ENCODE peak calls at places on chromosomes 11 and 22, in nine cellular contexts. One of them, this sample, is unnamed.

GRCh38 chr11:60924110-60924905 is at the start of gene TMEM132A:
- DNase-seq in omental fat pad: no peak
- DNase-seq in OCI-M1: peak
- DNase-seq in activated CD4-positive, alpha-beta T cell treated with anti-CD3 and anti-CD28 coated beads, Interleukin-2, amount 10 ng/mL, durations not matched to agents 7 days and 5 days: no peak
- DNase-seq in stimulated activated CD8-positive, alpha-beta memory T cell treated with anti-CD3 and anti-CD28 coated beads, Interleukin-2, amount 100 ng/mL, for 1 hour: no peak
- DNase-seq in NCI-H2029 treated with DMSO at 0.1 percent for 48 hours: peak
- DNase-seq in T follicular helper cell: no peak
- DNase-seq in EL: peak
- DNase-seq in upper lobe of left lung: peak
- DNase-seq in this sample: no peak

GRCh38 chr11:97905101-97905500 is 1115.6 kb upstream of the CNTN5 start:
- DNase-seq in upper lobe of left lung: no peak
- DNase-seq in stimulated activated CD8-positive, alpha-beta memory T cell treated with anti-CD3 and anti-CD28 coated beads, Interleukin-2, amount 100 ng/mL, for 1 hour: no peak
- DNase-seq in T follicular helper cell: no peak
- DNase-seq in EL: no peak
- DNase-seq in OCI-M1: no peak
- DNase-seq in NCI-H2029 treated with DMSO at 0.1 percent for 48 hours: no peak
- DNase-seq in activated CD4-positive, alpha-beta T cell treated with anti-CD3 and anti-CD28 coated beads, Interleukin-2, amount 10 ng/mL, durations not matched to agents 7 days and 5 days: no peak
- DNase-seq in omental fat pad: no peak
- DNase-seq in this sample: no peak

GRCh38 chr22:46052801-46053562 is 76.0 kb upstream of the WNT7B start:
- DNase-seq in upper lobe of left lung: peak
- DNase-seq in stimulated activated CD8-positive, alpha-beta memory T cell treated with anti-CD3 and anti-CD28 coated beads, Interleukin-2, amount 100 ng/mL, for 1 hour: no peak
- DNase-seq in EL: peak
- DNase-seq in OCI-M1: peak
- DNase-seq in omental fat pad: peak
- DNase-seq in NCI-H2029 treated with DMSO at 0.1 percent for 48 hours: peak
- DNase-seq in activated CD4-positive, alpha-beta T cell treated with anti-CD3 and anti-CD28 coated beads, Interleukin-2, amount 10 ng/mL, durations not matched to agents 7 days and 5 days: peak
- DNase-seq in T follicular helper cell: no peak
- DNase-seq in this sample: no peak

GRCh38 chr11:3196161-3197043 is 22.2 kb downstream of the MRGPRG start:
- DNase-seq in EL: no peak
- DNase-seq in activated CD4-positive, alpha-beta T cell treated with anti-CD3 and anti-CD28 coated beads, Interleukin-2, amount 10 ng/mL, durations not matched to agents 7 days and 5 days: no peak
- DNase-seq in upper lobe of left lung: no peak
- DNase-seq in NCI-H2029 treated with DMSO at 0.1 percent for 48 hours: no peak
- DNase-seq in OCI-M1: no peak
- DNase-seq in stimulated activated CD8-positive, alpha-beta memory T cell treated with anti-CD3 and anti-CD28 coated beads, Interleukin-2, amount 100 ng/mL, for 1 hour: no peak
- DNase-seq in T follicular helper cell: no peak
- DNase-seq in omental fat pad: no peak
- DNase-seq in this sample: no peak

GRCh38 chr11:117187799-117188481 is 9.4 kb downstream of the SIDT2 start:
- DNase-seq in stimulated activated CD8-positive, alpha-beta memory T cell treated with anti-CD3 and anti-CD28 coated beads, Interleukin-2, amount 100 ng/mL, for 1 hour: no peak
- DNase-seq in upper lobe of left lung: peak
- DNase-seq in NCI-H2029 treated with DMSO at 0.1 percent for 48 hours: no peak
- DNase-seq in T follicular helper cell: no peak
- DNase-seq in omental fat pad: peak
- DNase-seq in activated CD4-positive, alpha-beta T cell treated with anti-CD3 and anti-CD28 coated beads, Interleukin-2, amount 10 ng/mL, durations not matched to agents 7 days and 5 days: no peak
- DNase-seq in EL: no peak
- DNase-seq in OCI-M1: no peak
- DNase-seq in this sample: no peak

GRCh38 chr11:72781063-72781312 is 12.9 kb downstream of the STARD10 start:
- DNase-seq in NCI-H2029 treated with DMSO at 0.1 percent for 48 hours: no peak
- DNase-seq in EL: no peak
- DNase-seq in upper lobe of left lung: peak
- DNase-seq in omental fat pad: no peak
- DNase-seq in OCI-M1: no peak
- DNase-seq in activated CD4-positive, alpha-beta T cell treated with anti-CD3 and anti-CD28 coated beads, Interleukin-2, amount 10 ng/mL, durations not matched to agents 7 days and 5 days: no peak
- DNase-seq in T follicular helper cell: no peak
- DNase-seq in stimulated activated CD8-positive, alpha-beta memory T cell treated with anti-CD3 and anti-CD28 coated beads, Interleukin-2, amount 100 ng/mL, for 1 hour: no peak
- DNase-seq in this sample: no peak

GRCh38 chr22:35554297-35554845 is 13.7 kb downstream of the RASD2 start:
- DNase-seq in stimulated activated CD8-positive, alpha-beta memory T cell treated with anti-CD3 and anti-CD28 coated beads, Interleukin-2, amount 100 ng/mL, for 1 hour: no peak
- DNase-seq in omental fat pad: no peak
- DNase-seq in activated CD4-positive, alpha-beta T cell treated with anti-CD3 and anti-CD28 coated beads, Interleukin-2, amount 10 ng/mL, durations not matched to agents 7 days and 5 days: no peak
- DNase-seq in OCI-M1: no peak
- DNase-seq in T follicular helper cell: no peak
- DNase-seq in NCI-H2029 treated with DMSO at 0.1 percent for 48 hours: no peak
- DNase-seq in upper lobe of left lung: no peak
- DNase-seq in EL: no peak
- DNase-seq in this sample: no peak

GRCh38 chr11:118921121-118921928 is 4.4 kb downstream of the BCL9L start:
- DNase-seq in upper lobe of left lung: peak
- DNase-seq in omental fat pad: no peak
- DNase-seq in OCI-M1: no peak
- DNase-seq in EL: peak
- DNase-seq in stimulated activated CD8-positive, alpha-beta memory T cell treated with anti-CD3 and anti-CD28 coated beads, Interleukin-2, amount 100 ng/mL, for 1 hour: no peak
- DNase-seq in T follicular helper cell: no peak
- DNase-seq in activated CD4-positive, alpha-beta T cell treated with anti-CD3 and anti-CD28 coated beads, Interleukin-2, amount 10 ng/mL, durations not matched to agents 7 days and 5 days: no peak
- DNase-seq in NCI-H2029 treated with DMSO at 0.1 percent for 48 hours: no peak
- DNase-seq in this sample: no peak

GRCh38 chr11:71949034-71949433 is 20.2 kb downstream of the RNF121 start:
- DNase-seq in omental fat pad: no peak
- DNase-seq in NCI-H2029 treated with DMSO at 0.1 percent for 48 hours: no peak
- DNase-seq in EL: no peak
- DNase-seq in stimulated activated CD8-positive, alpha-beta memory T cell treated with anti-CD3 and anti-CD28 coated beads, Interleukin-2, amount 100 ng/mL, for 1 hour: no peak
- DNase-seq in upper lobe of left lung: no peak
- DNase-seq in OCI-M1: no peak
- DNase-seq in activated CD4-positive, alpha-beta T cell treated with anti-CD3 and anti-CD28 coated beads, Interleukin-2, amount 10 ng/mL, durations not matched to agents 7 days and 5 days: no peak
- DNase-seq in T follicular helper cell: no peak
- DNase-seq in this sample: no peak

GRCh38 chr11:47565340-47566165 is at the start of gene PTPMT1:
- DNase-seq in T follicular helper cell: peak
- DNase-seq in omental fat pad: no peak
- DNase-seq in stimulated activated CD8-positive, alpha-beta memory T cell treated with anti-CD3 and anti-CD28 coated beads, Interleukin-2, amount 100 ng/mL, for 1 hour: peak
- DNase-seq in upper lobe of left lung: peak
- DNase-seq in NCI-H2029 treated with DMSO at 0.1 percent for 48 hours: peak
- DNase-seq in EL: peak
- DNase-seq in OCI-M1: peak
- DNase-seq in activated CD4-positive, alpha-beta T cell treated with anti-CD3 and anti-CD28 coated beads, Interleukin-2, amount 10 ng/mL, durations not matched to agents 7 days and 5 days: peak
- DNase-seq in this sample: peak

GRCh38 chr11:4115128-4115527 is 20.5 kb downstream of the RRM1 start:
- DNase-seq in EL: no peak
- DNase-seq in stimulated activated CD8-positive, alpha-beta memory T cell treated with anti-CD3 and anti-CD28 coated beads, Interleukin-2, amount 100 ng/mL, for 1 hour: no peak
- DNase-seq in activated CD4-positive, alpha-beta T cell treated with anti-CD3 and anti-CD28 coated beads, Interleukin-2, amount 10 ng/mL, durations not matched to agents 7 days and 5 days: no peak
- DNase-seq in NCI-H2029 treated with DMSO at 0.1 percent for 48 hours: no peak
- DNase-seq in OCI-M1: no peak
- DNase-seq in upper lobe of left lung: no peak
- DNase-seq in omental fat pad: no peak
- DNase-seq in T follicular helper cell: no peak
- DNase-seq in this sample: no peak

GRCh38 chr11:45652781-45653180 is 12.6 kb downstream of the CHST1 start:
- DNase-seq in upper lobe of left lung: no peak
- DNase-seq in stimulated activated CD8-positive, alpha-beta memory T cell treated with anti-CD3 and anti-CD28 coated beads, Interleukin-2, amount 100 ng/mL, for 1 hour: no peak
- DNase-seq in T follicular helper cell: no peak
- DNase-seq in NCI-H2029 treated with DMSO at 0.1 percent for 48 hours: no peak
- DNase-seq in OCI-M1: no peak
- DNase-seq in omental fat pad: no peak
- DNase-seq in activated CD4-positive, alpha-beta T cell treated with anti-CD3 and anti-CD28 coated beads, Interleukin-2, amount 10 ng/mL, durations not matched to agents 7 days and 5 days: no peak
- DNase-seq in EL: peak
- DNase-seq in this sample: no peak

GRCh38 chr11:123683616-123684170 is 29.3 kb upstream of the SCN3B start:
- DNase-seq in upper lobe of left lung: no peak
- DNase-seq in omental fat pad: no peak
- DNase-seq in NCI-H2029 treated with DMSO at 0.1 percent for 48 hours: no peak
- DNase-seq in T follicular helper cell: no peak
- DNase-seq in EL: no peak
- DNase-seq in OCI-M1: no peak
- DNase-seq in activated CD4-positive, alpha-beta T cell treated with anti-CD3 and anti-CD28 coated beads, Interleukin-2, amount 10 ng/mL, durations not matched to agents 7 days and 5 days: no peak
- DNase-seq in stimulated activated CD8-positive, alpha-beta memory T cell treated with anti-CD3 and anti-CD28 coated beads, Interleukin-2, amount 100 ng/mL, for 1 hour: no peak
- DNase-seq in this sample: no peak

GRCh38 chr11:65576232-65576866 is 496 bp downstream of the EHBP1L1 start:
- DNase-seq in omental fat pad: no peak
- DNase-seq in upper lobe of left lung: no peak
- DNase-seq in activated CD4-positive, alpha-beta T cell treated with anti-CD3 and anti-CD28 coated beads, Interleukin-2, amount 10 ng/mL, durations not matched to agents 7 days and 5 days: no peak
- DNase-seq in stimulated activated CD8-positive, alpha-beta memory T cell treated with anti-CD3 and anti-CD28 coated beads, Interleukin-2, amount 100 ng/mL, for 1 hour: no peak
- DNase-seq in OCI-M1: no peak
- DNase-seq in T follicular helper cell: no peak
- DNase-seq in NCI-H2029 treated with DMSO at 0.1 percent for 48 hours: no peak
- DNase-seq in EL: no peak
- DNase-seq in this sample: no peak

GRCh38 chr22:22431271-22432220 is 77.0 kb downstream of the ZNF280B start:
- DNase-seq in OCI-M1: peak
- DNase-seq in stimulated activated CD8-positive, alpha-beta memory T cell treated with anti-CD3 and anti-CD28 coated beads, Interleukin-2, amount 100 ng/mL, for 1 hour: peak
- DNase-seq in activated CD4-positive, alpha-beta T cell treated with anti-CD3 and anti-CD28 coated beads, Interleukin-2, amount 10 ng/mL, durations not matched to agents 7 days and 5 days: peak
- DNase-seq in T follicular helper cell: peak
- DNase-seq in EL: peak
- DNase-seq in upper lobe of left lung: peak
- DNase-seq in NCI-H2029 treated with DMSO at 0.1 percent for 48 hours: peak
- DNase-seq in omental fat pad: no peak
- DNase-seq in this sample: no peak

GRCh38 chr22:28955817-28956216 is 72.4 kb downstream of the ZNRF3 start:
- DNase-seq in NCI-H2029 treated with DMSO at 0.1 percent for 48 hours: no peak
- DNase-seq in OCI-M1: no peak
- DNase-seq in T follicular helper cell: peak
- DNase-seq in EL: no peak
- DNase-seq in stimulated activated CD8-positive, alpha-beta memory T cell treated with anti-CD3 and anti-CD28 coated beads, Interleukin-2, amount 100 ng/mL, for 1 hour: peak
- DNase-seq in omental fat pad: no peak
- DNase-seq in upper lobe of left lung: no peak
- DNase-seq in activated CD4-positive, alpha-beta T cell treated with anti-CD3 and anti-CD28 coated beads, Interleukin-2, amount 10 ng/mL, durations not matched to agents 7 days and 5 days: peak
- DNase-seq in this sample: peak

GRCh38 chr11:62273789-62274275 is 3.9 kb downstream of the SCGB2A2 start:
- DNase-seq in NCI-H2029 treated with DMSO at 0.1 percent for 48 hours: no peak
- DNase-seq in OCI-M1: no peak
- DNase-seq in activated CD4-positive, alpha-beta T cell treated with anti-CD3 and anti-CD28 coated beads, Interleukin-2, amount 10 ng/mL, durations not matched to agents 7 days and 5 days: no peak
- DNase-seq in T follicular helper cell: no peak
- DNase-seq in EL: no peak
- DNase-seq in upper lobe of left lung: no peak
- DNase-seq in stimulated activated CD8-positive, alpha-beta memory T cell treated with anti-CD3 and anti-CD28 coated beads, Interleukin-2, amount 100 ng/mL, for 1 hour: no peak
- DNase-seq in omental fat pad: no peak
- DNase-seq in this sample: no peak

GRCh38 chr11:78391424-78391823 is 26.2 kb downstream of the GAB2 start:
- DNase-seq in T follicular helper cell: no peak
- DNase-seq in stimulated activated CD8-positive, alpha-beta memory T cell treated with anti-CD3 and anti-CD28 coated beads, Interleukin-2, amount 100 ng/mL, for 1 hour: no peak
- DNase-seq in OCI-M1: no peak
- DNase-seq in NCI-H2029 treated with DMSO at 0.1 percent for 48 hours: no peak
- DNase-seq in omental fat pad: no peak
- DNase-seq in upper lobe of left lung: no peak
- DNase-seq in activated CD4-positive, alpha-beta T cell treated with anti-CD3 and anti-CD28 coated beads, Interleukin-2, amount 10 ng/mL, durations not matched to agents 7 days and 5 days: no peak
- DNase-seq in EL: no peak
- DNase-seq in this sample: no peak

GRCh38 chr11:117972589-117973445 is 13.4 kb upstream of the IL10RA start:
- DNase-seq in activated CD4-positive, alpha-beta T cell treated with anti-CD3 and anti-CD28 coated beads, Interleukin-2, amount 10 ng/mL, durations not matched to agents 7 days and 5 days: no peak
- DNase-seq in upper lobe of left lung: no peak
- DNase-seq in EL: no peak
- DNase-seq in OCI-M1: no peak
- DNase-seq in NCI-H2029 treated with DMSO at 0.1 percent for 48 hours: peak
- DNase-seq in stimulated activated CD8-positive, alpha-beta memory T cell treated with anti-CD3 and anti-CD28 coated beads, Interleukin-2, amount 100 ng/mL, for 1 hour: no peak
- DNase-seq in T follicular helper cell: no peak
- DNase-seq in omental fat pad: no peak
- DNase-seq in this sample: no peak

GRCh38 chr11:117097567-117098268 is 510 bp downstream of the SIK3 start:
- DNase-seq in omental fat pad: no peak
- DNase-seq in EL: peak
- DNase-seq in upper lobe of left lung: peak
- DNase-seq in activated CD4-positive, alpha-beta T cell treated with anti-CD3 and anti-CD28 coated beads, Interleukin-2, amount 10 ng/mL, durations not matched to agents 7 days and 5 days: peak
- DNase-seq in OCI-M1: peak
- DNase-seq in T follicular helper cell: no peak
- DNase-seq in stimulated activated CD8-positive, alpha-beta memory T cell treated with anti-CD3 and anti-CD28 coated beads, Interleukin-2, amount 100 ng/mL, for 1 hour: no peak
- DNase-seq in NCI-H2029 treated with DMSO at 0.1 percent for 48 hours: peak
- DNase-seq in this sample: peak

GRCh38 chr11:15727125-15727524 is 612.4 kb downstream of the INSC start:
- DNase-seq in upper lobe of left lung: no peak
- DNase-seq in stimulated activated CD8-positive, alpha-beta memory T cell treated with anti-CD3 and anti-CD28 coated beads, Interleukin-2, amount 100 ng/mL, for 1 hour: no peak
- DNase-seq in activated CD4-positive, alpha-beta T cell treated with anti-CD3 and anti-CD28 coated beads, Interleukin-2, amount 10 ng/mL, durations not matched to agents 7 days and 5 days: no peak
- DNase-seq in T follicular helper cell: no peak
- DNase-seq in omental fat pad: no peak
- DNase-seq in OCI-M1: no peak
- DNase-seq in NCI-H2029 treated with DMSO at 0.1 percent for 48 hours: no peak
- DNase-seq in EL: no peak
- DNase-seq in this sample: no peak

GRCh38 chr11:27200779-27201453 is 160.3 kb downstream of the BBOX1 start:
- DNase-seq in stimulated activated CD8-positive, alpha-beta memory T cell treated with anti-CD3 and anti-CD28 coated beads, Interleukin-2, amount 100 ng/mL, for 1 hour: no peak
- DNase-seq in activated CD4-positive, alpha-beta T cell treated with anti-CD3 and anti-CD28 coated beads, Interleukin-2, amount 10 ng/mL, durations not matched to agents 7 days and 5 days: no peak
- DNase-seq in omental fat pad: no peak
- DNase-seq in EL: no peak
- DNase-seq in upper lobe of left lung: no peak
- DNase-seq in NCI-H2029 treated with DMSO at 0.1 percent for 48 hours: no peak
- DNase-seq in OCI-M1: no peak
- DNase-seq in T follicular helper cell: no peak
- DNase-seq in this sample: no peak

GRCh38 chr11:44622190-44622650 is 56.8 kb downstream of the CD82 start:
- DNase-seq in T follicular helper cell: no peak
- DNase-seq in NCI-H2029 treated with DMSO at 0.1 percent for 48 hours: no peak
- DNase-seq in upper lobe of left lung: peak
- DNase-seq in stimulated activated CD8-positive, alpha-beta memory T cell treated with anti-CD3 and anti-CD28 coated beads, Interleukin-2, amount 100 ng/mL, for 1 hour: no peak
- DNase-seq in omental fat pad: peak
- DNase-seq in OCI-M1: no peak
- DNase-seq in activated CD4-positive, alpha-beta T cell treated with anti-CD3 and anti-CD28 coated beads, Interleukin-2, amount 10 ng/mL, durations not matched to agents 7 days and 5 days: peak
- DNase-seq in EL: no peak
- DNase-seq in this sample: peak

GRCh38 chr22:36413022-36413770 is 25.4 kb upstream of the MYH9 start:
- DNase-seq in activated CD4-positive, alpha-beta T cell treated with anti-CD3 and anti-CD28 coated beads, Interleukin-2, amount 10 ng/mL, durations not matched to agents 7 days and 5 days: no peak
- DNase-seq in stimulated activated CD8-positive, alpha-beta memory T cell treated with anti-CD3 and anti-CD28 coated beads, Interleukin-2, amount 100 ng/mL, for 1 hour: no peak
- DNase-seq in upper lobe of left lung: no peak
- DNase-seq in NCI-H2029 treated with DMSO at 0.1 percent for 48 hours: no peak
- DNase-seq in EL: peak
- DNase-seq in OCI-M1: no peak
- DNase-seq in omental fat pad: no peak
- DNase-seq in T follicular helper cell: no peak
- DNase-seq in this sample: no peak

GRCh38 chr11:26187639-26188038 is 144.3 kb upstream of the ANO3 start:
- DNase-seq in T follicular helper cell: no peak
- DNase-seq in OCI-M1: no peak
- DNase-seq in omental fat pad: no peak
- DNase-seq in NCI-H2029 treated with DMSO at 0.1 percent for 48 hours: no peak
- DNase-seq in activated CD4-positive, alpha-beta T cell treated with anti-CD3 and anti-CD28 coated beads, Interleukin-2, amount 10 ng/mL, durations not matched to agents 7 days and 5 days: no peak
- DNase-seq in upper lobe of left lung: peak
- DNase-seq in stimulated activated CD8-positive, alpha-beta memory T cell treated with anti-CD3 and anti-CD28 coated beads, Interleukin-2, amount 100 ng/mL, for 1 hour: no peak
- DNase-seq in EL: peak
- DNase-seq in this sample: no peak

GRCh38 chr22:43320943-43321900 is 21.9 kb downstream of the SCUBE1 start:
- DNase-seq in OCI-M1: no peak
- DNase-seq in stimulated activated CD8-positive, alpha-beta memory T cell treated with anti-CD3 and anti-CD28 coated beads, Interleukin-2, amount 100 ng/mL, for 1 hour: no peak
- DNase-seq in activated CD4-positive, alpha-beta T cell treated with anti-CD3 and anti-CD28 coated beads, Interleukin-2, amount 10 ng/mL, durations not matched to agents 7 days and 5 days: peak
- DNase-seq in omental fat pad: no peak
- DNase-seq in upper lobe of left lung: no peak
- DNase-seq in T follicular helper cell: no peak
- DNase-seq in NCI-H2029 treated with DMSO at 0.1 percent for 48 hours: no peak
- DNase-seq in EL: no peak
- DNase-seq in this sample: no peak

GRCh38 chr11:77309401-77310085 is 8.1 kb upstream of the GDPD4 start:
- DNase-seq in omental fat pad: no peak
- DNase-seq in NCI-H2029 treated with DMSO at 0.1 percent for 48 hours: no peak
- DNase-seq in activated CD4-positive, alpha-beta T cell treated with anti-CD3 and anti-CD28 coated beads, Interleukin-2, amount 10 ng/mL, durations not matched to agents 7 days and 5 days: no peak
- DNase-seq in stimulated activated CD8-positive, alpha-beta memory T cell treated with anti-CD3 and anti-CD28 coated beads, Interleukin-2, amount 100 ng/mL, for 1 hour: no peak
- DNase-seq in OCI-M1: no peak
- DNase-seq in EL: no peak
- DNase-seq in T follicular helper cell: no peak
- DNase-seq in upper lobe of left lung: no peak
- DNase-seq in this sample: no peak

GRCh38 chr22:23223566-23224317 is 43.4 kb downstream of the BCR start:
- DNase-seq in omental fat pad: no peak
- DNase-seq in upper lobe of left lung: peak
- DNase-seq in T follicular helper cell: no peak
- DNase-seq in NCI-H2029 treated with DMSO at 0.1 percent for 48 hours: no peak
- DNase-seq in OCI-M1: peak
- DNase-seq in EL: no peak
- DNase-seq in stimulated activated CD8-positive, alpha-beta memory T cell treated with anti-CD3 and anti-CD28 coated beads, Interleukin-2, amount 100 ng/mL, for 1 hour: no peak
- DNase-seq in activated CD4-positive, alpha-beta T cell treated with anti-CD3 and anti-CD28 coated beads, Interleukin-2, amount 10 ng/mL, durations not matched to agents 7 days and 5 days: no peak
- DNase-seq in this sample: no peak

GRCh38 chr11:1858154-1858553 is 5.3 kb downstream of the LSP1 start:
- DNase-seq in EL: no peak
- DNase-seq in stimulated activated CD8-positive, alpha-beta memory T cell treated with anti-CD3 and anti-CD28 coated beads, Interleukin-2, amount 100 ng/mL, for 1 hour: no peak
- DNase-seq in omental fat pad: no peak
- DNase-seq in upper lobe of left lung: no peak
- DNase-seq in T follicular helper cell: no peak
- DNase-seq in OCI-M1: no peak
- DNase-seq in activated CD4-positive, alpha-beta T cell treated with anti-CD3 and anti-CD28 coated beads, Interleukin-2, amount 10 ng/mL, durations not matched to agents 7 days and 5 days: no peak
- DNase-seq in NCI-H2029 treated with DMSO at 0.1 percent for 48 hours: no peak
- DNase-seq in this sample: no peak

GRCh38 chr11:76690736-76691135 is 20.2 kb upstream of the LRRC32 start:
- DNase-seq in omental fat pad: no peak
- DNase-seq in EL: no peak
- DNase-seq in NCI-H2029 treated with DMSO at 0.1 percent for 48 hours: no peak
- DNase-seq in T follicular helper cell: no peak
- DNase-seq in OCI-M1: no peak
- DNase-seq in upper lobe of left lung: no peak
- DNase-seq in activated CD4-positive, alpha-beta T cell treated with anti-CD3 and anti-CD28 coated beads, Interleukin-2, amount 10 ng/mL, durations not matched to agents 7 days and 5 days: no peak
- DNase-seq in stimulated activated CD8-positive, alpha-beta memory T cell treated with anti-CD3 and anti-CD28 coated beads, Interleukin-2, amount 100 ng/mL, for 1 hour: no peak
- DNase-seq in this sample: no peak

GRCh38 chr22:48713266-48714205 is 1114.1 kb downstream of the BRD1 start:
- DNase-seq in NCI-H2029 treated with DMSO at 0.1 percent for 48 hours: no peak
- DNase-seq in T follicular helper cell: no peak
- DNase-seq in stimulated activated CD8-positive, alpha-beta memory T cell treated with anti-CD3 and anti-CD28 coated beads, Interleukin-2, amount 100 ng/mL, for 1 hour: no peak
- DNase-seq in upper lobe of left lung: no peak
- DNase-seq in activated CD4-positive, alpha-beta T cell treated with anti-CD3 and anti-CD28 coated beads, Interleukin-2, amount 10 ng/mL, durations not matched to agents 7 days and 5 days: no peak
- DNase-seq in OCI-M1: no peak
- DNase-seq in omental fat pad: no peak
- DNase-seq in EL: no peak
- DNase-seq in this sample: no peak